ENCODE peak calls at places on chromosomes 5 and 9, in seven cellular contexts. J is left cardiac atrium; S is stimulated activated CD8-positive, alpha-beta memory T cell treated with anti-CD3 and anti-CD28 coated beads, Interleukin-15, amount 100 ng/mL, for 24 hours; N is heart right ventricle; B is foreskin fibroblast; R is activated T-helper 1 cell treated with anti-CD3 and anti-CD28 coated beads, Interleukin-2, amount 50 U/mL, for 16 hours; C is COR-L47. M is an unnamed sample.

GRCh38 chr9:113999256-114000062 is 78.6 kb downstream of the AMBP start:
- DNase-seq in J (no peak), S (no peak), N (peak; percentile 2), B (peak; percentile 27), R (no peak), C (no peak), M (peak; percentile 6)

GRCh38 chr5:80055491-80056170 is 20.5 kb downstream of the THBS4 start:
- DNase-seq in J (no peak), S (no peak), N (no peak), B (no peak), R (no peak), C (peak; percentile 81), M (no peak)

GRCh38 chr9:126690431-126691051 is 76.8 kb downstream of the LMX1B start:
- DNase-seq in J (peak; percentile 44), S (peak; percentile 45), N (peak; percentile 25), B (peak; percentile 29), R (peak; percentile 19), C (peak; percentile 29), M (peak; percentile 31)

GRCh38 chr9:127662617-127663016 is 44.2 kb upstream of the CFAP157 start:
- DNase-seq in J (no peak), S (no peak), N (no peak), B (no peak), R (no peak), C (no peak), M (no peak)

GRCh38 chr5:92637247-92637646 is 943.8 kb downstream of the NR2F1-AS1 start:
- DNase-seq in J (no peak), S (no peak), N (no peak), B (no peak), R (no peak), C (no peak), M (no peak)

GRCh38 chr5:77719666-77720363 is 56.3 kb downstream of the TBCA start:
- DNase-seq in J (no peak), S (no peak), N (no peak), B (no peak), R (no peak), C (no peak), M (no peak)

GRCh38 chr9:120787906-120788305 is 5.3 kb downstream of the FBXW2 start:
- DNase-seq in J (no peak), S (no peak), N (no peak), B (no peak), R (no peak), C (no peak), M (no peak)

GRCh38 chr9:107316795-107317661 is 33.9 kb downstream of the RAD23B start:
- DNase-seq in J (no peak), S (no peak), N (no peak), B (no peak), R (no peak), C (no peak), M (no peak)

GRCh38 chr5:170572453-170572852 is 68.6 kb downstream of the KCNIP1 start:
- DNase-seq in J (no peak), S (peak; percentile 18), N (no peak), B (no peak), R (no peak), C (no peak), M (no peak)

GRCh38 chr5:173143567-173143966 is 764 bp upstream of the BNIP1 start:
- DNase-seq in J (no peak), S (no peak), N (no peak), B (no peak), R (no peak), C (no peak), M (no peak)

M was measured in mucosa of gallbladder.